ENCODE peak calls at places on chromosomes 11 and 22, in four cellular contexts. One of them, this sample, is unnamed. For H3K4me1, the result is how much of the 10 kb centered on the place peaks cover.

GRCh38 chr22:47281126-47282106 is 519.0 kb downstream of the TBC1D22A start:
- DNase-seq in colonic mucosa: no peak
- DNase-seq in PC-3: peak
- DNase-seq in fibroblast of lung: no peak
- DNase-seq in this sample: no peak

GRCh38 chr11:113193894-113194293 is 120.5 kb upstream of the TTC12 start:
- DNase-seq in colonic mucosa: peak
- DNase-seq in PC-3: no peak
- DNase-seq in fibroblast of lung: peak
- DNase-seq in this sample: no peak

GRCh38 chr22:28801845-28802594 is 1.7 kb upstream of the XBP1 start:
- DNase-seq in colonic mucosa: peak
- DNase-seq in PC-3: no peak
- DNase-seq in fibroblast of lung: no peak
- DNase-seq in this sample: no peak

GRCh38 chr11:113286509-113287497 is 27.6 kb upstream of the TTC12 start:
- DNase-seq in colonic mucosa: no peak
- DNase-seq in PC-3: no peak
- DNase-seq in fibroblast of lung: peak
- DNase-seq in this sample: no peak

GRCh38 chr11:70476669-70477068 is 78.3 kb downstream of the CTTN start:
- DNase-seq in colonic mucosa: no peak
- DNase-seq in PC-3: peak
- DNase-seq in fibroblast of lung: no peak
- DNase-seq in this sample: no peak

GRCh38 chr11:78351979-78352731 is 65.5 kb downstream of the GAB2 start:
- DNase-seq in colonic mucosa: no peak
- DNase-seq in PC-3: no peak
- DNase-seq in fibroblast of lung: no peak
- DNase-seq in this sample: peak

GRCh38 chr11:14232652-14233051 is 126.3 kb downstream of the RRAS2 start:
- DNase-seq in colonic mucosa: no peak
- DNase-seq in PC-3: peak
- DNase-seq in fibroblast of lung: no peak
- DNase-seq in this sample: peak

GRCh38 chr11:62124186-62125113 is 639 bp downstream of the INCENP start:
- DNase-seq in colonic mucosa: peak
- DNase-seq in PC-3: peak
- DNase-seq in fibroblast of lung: peak
- DNase-seq in this sample: peak

GRCh38 chr11:71252782-71253730 is 679 bp upstream of the SHANK2 start:
- DNase-seq in colonic mucosa: peak
- DNase-seq in PC-3: peak
- DNase-seq in fibroblast of lung: peak
- DNase-seq in this sample: peak

GRCh38 chr22:31742682-31743081 is 7.2 kb downstream of the PRR14L start:
- DNase-seq in colonic mucosa: no peak
- DNase-seq in PC-3: no peak
- DNase-seq in fibroblast of lung: no peak
- DNase-seq in this sample: no peak

GRCh38 chr11:33016654-33017053 is 976 bp downstream of the DEPDC7 start:
- DNase-seq in colonic mucosa: no peak
- DNase-seq in PC-3: peak
- DNase-seq in fibroblast of lung: no peak
- DNase-seq in this sample: no peak

GRCh38 chr11:118139578-118139977 is 13.0 kb downstream of the SCN4B start:
- DNase-seq in colonic mucosa: no peak
- DNase-seq in PC-3: no peak
- DNase-seq in fibroblast of lung: no peak
- DNase-seq in this sample: no peak

GRCh38 chr22:24181088-24181995 is at the start of gene SUSD2:
- DNase-seq in colonic mucosa: peak
- DNase-seq in PC-3: no peak
- DNase-seq in fibroblast of lung: no peak
- DNase-seq in this sample: peak

GRCh38 chr11:69299572-69299971 is 5.6 kb downstream of the MYEOV start:
- DNase-seq in colonic mucosa: no peak
- DNase-seq in PC-3: no peak
- DNase-seq in fibroblast of lung: no peak
- DNase-seq in this sample: no peak

GRCh38 chr11:70641366-70641765 is 243.0 kb downstream of the CTTN start:
- DNase-seq in colonic mucosa: no peak
- DNase-seq in PC-3: no peak
- DNase-seq in fibroblast of lung: no peak
- DNase-seq in this sample: peak

GRCh38 chr11:132721526-132721925 is 810.8 kb downstream of the OPCML start:
- DNase-seq in colonic mucosa: no peak
- DNase-seq in PC-3: no peak
- DNase-seq in fibroblast of lung: no peak
- DNase-seq in this sample: no peak

GRCh38 chr11:83256602-83257340 is 29.4 kb downstream of the CCDC90B start:
- DNase-seq in colonic mucosa: no peak
- DNase-seq in PC-3: no peak
- DNase-seq in fibroblast of lung: no peak
- DNase-seq in this sample: no peak

GRCh38 chr11:119699227-119699626 is 29.8 kb downstream of the NECTIN1 start:
- DNase-seq in colonic mucosa: peak
- DNase-seq in PC-3: no peak
- DNase-seq in fibroblast of lung: peak
- DNase-seq in this sample: no peak

GRCh38 chr11:108561535-108561991 is 32.0 kb downstream of the EXPH5 start:
- DNase-seq in colonic mucosa: no peak
- DNase-seq in PC-3: peak
- DNase-seq in fibroblast of lung: no peak
- DNase-seq in this sample: no peak

GRCh38 chr11:73221996-73222395 is 3.9 kb downstream of the P2RY2 start:
- DNase-seq in colonic mucosa: no peak
- DNase-seq in PC-3: no peak
- DNase-seq in fibroblast of lung: no peak
- DNase-seq in this sample: no peak

GRCh38 chr11:73225001-73225686 is 7.1 kb downstream of the P2RY2 start:
- DNase-seq in colonic mucosa: no peak
- DNase-seq in PC-3: no peak
- DNase-seq in fibroblast of lung: no peak
- DNase-seq in this sample: peak

GRCh38 chr11:73225851-73226250 is 7.8 kb downstream of the P2RY2 start:
- DNase-seq in colonic mucosa: no peak
- DNase-seq in PC-3: no peak
- DNase-seq in fibroblast of lung: no peak
- DNase-seq in this sample: peak

GRCh38 chr11:73226297-73227006 is 8.4 kb downstream of the P2RY2 start:
- DNase-seq in colonic mucosa: no peak
- DNase-seq in PC-3: no peak
- DNase-seq in fibroblast of lung: no peak
- DNase-seq in this sample: peak

GRCh38 chr11:73223998-73224730 is 6.1 kb downstream of the P2RY2 start:
- DNase-seq in colonic mucosa: no peak
- DNase-seq in PC-3: no peak
- DNase-seq in fibroblast of lung: no peak
- DNase-seq in this sample: peak
- H3K4me1 ChIP-seq in colonic mucosa: under half
- H3K4me1 ChIP-seq in PC-3: under half
- H3K4me1 ChIP-seq in fibroblast of lung: under half
- H3K4me1 ChIP-seq in this sample: under half

GRCh38 chr11:56714206-56714605 is 15.3 kb downstream of the OR9G1 start:
- DNase-seq in colonic mucosa: no peak
- DNase-seq in PC-3: no peak
- DNase-seq in fibroblast of lung: no peak
- DNase-seq in this sample: no peak

DNA sequence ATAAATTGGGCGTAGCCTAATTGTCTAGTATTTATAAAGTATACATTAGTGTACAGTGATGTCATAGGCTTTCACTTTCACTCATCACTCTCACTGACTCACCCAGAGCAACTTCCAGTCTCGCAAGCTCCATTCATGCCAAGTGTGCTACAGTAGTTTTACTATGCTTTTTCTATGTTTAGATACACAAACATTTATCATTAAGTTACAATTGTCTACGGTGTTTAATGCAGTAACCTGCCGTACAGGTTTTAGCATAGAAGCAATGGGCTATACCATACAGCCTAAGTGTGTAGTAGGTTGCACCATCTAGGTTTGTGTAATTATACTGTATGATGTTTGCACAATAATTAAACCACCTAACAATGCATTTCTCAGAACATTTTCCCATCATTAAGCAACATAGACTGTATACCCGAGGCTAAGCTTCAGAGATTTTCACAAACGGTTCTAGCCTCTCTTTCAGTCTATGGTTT is 17.5 kb downstream of the OR9G1 start:
- DNase-seq in colonic mucosa: no peak
- DNase-seq in PC-3: peak
- DNase-seq in fibroblast of lung: no peak
- DNase-seq in this sample: no peak
- H3K4me3 ChIP-seq in colonic mucosa: no peak
- H3K4me3 ChIP-seq in PC-3: no peak
- H3K4me3 ChIP-seq in fibroblast of lung: no peak
- H3K4me3 ChIP-seq in this sample: no peak

GRCh38 chr11:68099057-68099456 is 22.1 kb downstream of the CHKA start:
- DNase-seq in colonic mucosa: no peak
- DNase-seq in PC-3: no peak
- DNase-seq in fibroblast of lung: no peak
- DNase-seq in this sample: no peak
- H3K9ac ChIP-seq in colonic mucosa: no peak
- H3K9ac ChIP-seq in PC-3: no peak
- H3K9ac ChIP-seq in fibroblast of lung: no peak
- H3K9ac ChIP-seq in this sample: no peak

GRCh38 chr22:39524089-39524752 is 3.9 kb downstream of the ATF4 start:
- DNase-seq in colonic mucosa: no peak
- DNase-seq in PC-3: no peak
- DNase-seq in fibroblast of lung: no peak
- DNase-seq in this sample: no peak
- H3K4me1 ChIP-seq in colonic mucosa: under half
- H3K4me1 ChIP-seq in PC-3: under half
- H3K4me1 ChIP-seq in fibroblast of lung: under half
- H3K4me1 ChIP-seq in this sample: under half

DNA sequence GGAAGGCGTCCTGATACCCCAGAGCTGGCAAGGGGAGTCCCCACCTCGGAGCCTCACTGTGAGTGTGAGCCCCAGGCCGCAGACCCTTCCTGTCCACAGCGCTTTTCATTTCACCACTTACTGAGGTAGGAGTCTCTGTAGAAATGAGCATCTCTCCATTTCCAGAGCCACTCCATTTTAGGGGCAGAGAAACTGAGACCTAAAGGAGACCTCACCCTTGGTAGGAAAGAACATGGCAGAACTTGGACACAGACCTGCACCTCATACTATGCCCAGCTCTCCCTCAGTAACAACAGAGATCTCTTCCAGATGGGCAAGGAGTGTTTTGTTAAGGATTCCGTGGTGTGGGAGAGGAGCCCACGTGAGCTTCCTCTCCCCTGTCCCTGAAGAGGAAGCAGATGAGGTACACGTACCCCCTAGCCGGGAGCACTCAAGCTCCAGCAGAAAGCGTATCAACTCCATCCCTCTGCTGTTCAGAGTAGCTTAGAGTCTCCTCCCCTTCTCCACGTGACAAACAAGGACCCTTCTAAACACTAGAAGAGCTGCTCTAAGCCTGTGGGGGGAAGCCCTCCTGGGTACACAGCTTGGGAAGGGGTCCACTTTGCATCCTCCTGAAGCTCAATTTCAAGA is 531 bp upstream of the VSIG2 start:
- DNase-seq in colonic mucosa: no peak
- DNase-seq in PC-3: no peak
- DNase-seq in fibroblast of lung: no peak
- DNase-seq in this sample: peak
- H3K4me3 ChIP-seq in colonic mucosa: peak
- H3K4me3 ChIP-seq in PC-3: no peak
- H3K4me3 ChIP-seq in fibroblast of lung: no peak
- H3K4me3 ChIP-seq in this sample: no peak

DNA sequence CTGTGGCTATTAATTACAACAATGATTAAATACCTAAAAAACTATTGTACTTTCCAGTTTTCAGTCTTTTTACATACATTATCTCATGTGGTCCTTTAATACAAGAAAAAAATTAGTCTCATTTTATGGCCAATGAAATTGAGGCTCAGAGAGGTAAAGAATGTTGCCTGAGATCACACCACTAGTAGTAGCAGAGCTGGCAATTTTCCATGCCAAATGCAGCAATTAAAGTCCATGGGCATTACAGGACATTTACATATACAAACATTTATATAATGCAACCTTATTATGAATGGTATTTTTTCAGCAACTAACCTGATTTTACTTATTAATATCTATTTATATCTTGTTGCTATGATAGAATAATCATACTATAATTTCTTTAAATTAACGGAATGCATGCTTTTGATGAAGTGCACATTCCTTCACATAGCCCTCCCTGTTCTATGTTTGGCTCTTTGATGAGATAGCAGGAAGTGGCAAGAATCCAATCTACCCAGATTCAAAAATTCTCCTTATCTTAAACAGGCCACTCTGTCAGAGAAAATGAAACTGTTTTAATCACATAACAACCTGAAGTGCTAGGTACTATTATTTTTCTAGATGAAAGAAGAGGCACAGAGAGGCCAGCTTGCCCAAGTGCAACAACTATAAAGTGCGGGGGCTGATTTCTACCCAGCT is 120.9 kb upstream of the LDLRAD3 start:
- DNase-seq in colonic mucosa: no peak
- DNase-seq in PC-3: peak
- DNase-seq in fibroblast of lung: no peak
- DNase-seq in this sample: no peak
- H3K9ac ChIP-seq in colonic mucosa: no peak
- H3K9ac ChIP-seq in PC-3: no peak
- H3K9ac ChIP-seq in fibroblast of lung: no peak
- H3K9ac ChIP-seq in this sample: no peak

GRCh38 chr11:16790484-16791240 is 52.2 kb downstream of the C11orf58 start:
- DNase-seq in colonic mucosa: no peak
- DNase-seq in PC-3: no peak
- DNase-seq in fibroblast of lung: no peak
- DNase-seq in this sample: no peak
- H3K4me1 ChIP-seq in colonic mucosa: under half
- H3K4me1 ChIP-seq in PC-3: half or more
- H3K4me1 ChIP-seq in fibroblast of lung: under half
- H3K4me1 ChIP-seq in this sample: under half